ENCODE peak calls at places on chromosomes 16 and 17, in eight cellular contexts. H is tibial nerve; D is cardiac muscle cell; E is heart left ventricle; I is IMR-90; B is neural progenitor cell; K is psoas muscle; W is CD8-positive, alpha-beta T cell. P is an unnamed sample.

GRCh38 chr17:50297407-50297865 is 23.2 kb downstream of the TMEM92 start:
- DNase-seq in H (peak), E (peak), B (peak), W (peak), I (peak), K (peak), D (peak), P (no peak)

GRCh38 chr17:77942111-77942988 is 16.2 kb upstream of the TNRC6C start:
- DNase-seq in K (no peak), W (no peak), E (no peak), I (no peak), D (peak), H (peak), B (peak), P (no peak)

GRCh38 chr16:1034230-1035065 is 38.1 kb upstream of the SSTR5 start:
- DNase-seq in B (no peak), H (no peak), W (no peak), D (no peak), E (no peak), I (no peak), K (no peak), P (no peak)

GRCh38 chr17:43170140-43170765 is 761 bp upstream of the NBR1 start:
- DNase-seq in W (peak), E (peak), H (peak), I (peak), B (peak), K (peak), D (peak), P (peak)

GRCh38 chr16:89368604-89369249 is 121.6 kb downstream of the ANKRD11 start:
- DNase-seq in D (no peak), H (no peak), W (no peak), K (no peak), E (no peak), B (no peak), I (no peak), P (no peak)

GRCh38 chr16:89057738-89058137 is 35.9 kb upstream of the ACSF3 start:
- DNase-seq in B (no peak), I (no peak), K (no peak), D (no peak), H (no peak), E (no peak), W (no peak), P (no peak)

GRCh38 chr17:81260641-81261040 is 21.5 kb downstream of the NDUFAF8 start:
- DNase-seq in D (no peak), K (no peak), H (no peak), W (no peak), E (no peak), B (no peak), I (no peak), P (no peak)

GRCh38 chr17:31802502-31802901 is 56.5 kb downstream of the COPRS start:
- DNase-seq in D (no peak), H (no peak), W (no peak), B (no peak), E (peak), K (no peak), I (no peak), P (no peak)

GRCh38 chr16:10699756-10700155 is 5.0 kb upstream of the TEKT5 start:
- DNase-seq in H (no peak), W (no peak), E (no peak), B (no peak), D (no peak), K (no peak), I (no peak), P (no peak)

GRCh38 chr16:56068816-56069215 is 122.5 kb upstream of the GNAO1 start:
- DNase-seq in K (no peak), H (no peak), E (no peak), D (no peak), I (no peak), W (no peak), B (no peak), P (no peak)

GRCh38 chr17:17351901-17352781 is 49.0 kb downstream of the NT5M start:
- DNase-seq in W (no peak), B (no peak), H (no peak), I (peak), K (peak), D (peak), E (peak), P (no peak)

GRCh38 chr17:40596261-40596919 is 31.1 kb upstream of the CCR7 start:
- DNase-seq in I (peak), D (no peak), H (no peak), E (no peak), K (no peak), B (no peak), W (peak), P (no peak)

GRCh38 chr17:3003401-3004149 is 59.8 kb downstream of the OR1D5 start:
- DNase-seq in K (peak), B (no peak), I (no peak), E (peak), W (no peak), D (no peak), H (no peak), P (no peak)

GRCh38 chr16:9123871-9124270 is 32.4 kb downstream of the HAPSTR1 start:
- DNase-seq in B (no peak), H (no peak), K (peak), I (no peak), W (no peak), E (peak), D (no peak), P (no peak)

GRCh38 chr16:83969771-83970429 is 1.9 kb downstream of the NECAB2 start:
- DNase-seq in K (no peak), E (no peak), D (no peak), B (peak), W (no peak), I (no peak), H (no peak), P (no peak)

GRCh38 chr16:50276128-50276444 is 9.7 kb downstream of the ADCY7 start:
- DNase-seq in E (peak), H (no peak), D (no peak), I (no peak), W (no peak), K (no peak), B (no peak), P (no peak)

GRCh38 chr16:86628614-86629013 is 50.3 kb downstream of the FOXL1 start:
- DNase-seq in B (no peak), K (no peak), D (no peak), W (no peak), H (no peak), I (peak), E (no peak), P (peak)

GRCh38 chr17:77821114-77821513 is 137.4 kb upstream of the TNRC6C start:
- DNase-seq in W (no peak), K (peak), D (no peak), B (no peak), E (peak), I (no peak), H (no peak), P (no peak)

GRCh38 chr17:82334622-82335394 is 1.2 kb upstream of the SECTM1 start:
- DNase-seq in E (peak), D (peak), W (no peak), H (no peak), I (peak), B (no peak), K (peak), P (no peak)

GRCh38 chr16:21167360-21167759 is 8.9 kb downstream of the LDAF1 start:
- DNase-seq in K (no peak), E (no peak), D (no peak), H (no peak), W (no peak), I (peak), B (no peak), P (peak)

GRCh38 chr17:47937915-47938314 is 3.5 kb upstream of the PNPO start:
- DNase-seq in B (no peak), E (no peak), K (no peak), H (no peak), W (no peak), D (no peak), I (no peak), P (no peak)

GRCh38 chr16:82741073-82741615 is 114.4 kb downstream of the CDH13 start:
- DNase-seq in D (no peak), W (no peak), H (no peak), E (no peak), I (peak), K (no peak), B (no peak), P (no peak)

GRCh38 chr17:44033841-44034408 is 19.2 kb upstream of the TMEM101 start:
- DNase-seq in H (no peak), W (no peak), K (no peak), D (no peak), E (no peak), I (no peak), B (no peak), P (no peak)

GRCh38 chr17:36593651-36594316 is 2.1 kb downstream of the DHRS11 start:
- DNase-seq in W (no peak), I (no peak), B (no peak), E (no peak), K (no peak), H (no peak), D (no peak), P (no peak)

GRCh38 chr17:17994271-17994670 is 21.6 kb downstream of the DRC3 start:
- DNase-seq in I (no peak), D (peak), W (peak), E (peak), H (no peak), K (no peak), B (peak), P (no peak)

GRCh38 chr17:50424246-50425000 is 1.6 kb upstream of the ACSF2 start:
- DNase-seq in B (no peak), K (no peak), D (no peak), E (no peak), W (no peak), I (no peak), H (no peak), P (no peak)

GRCh38 chr16:4351880-4352279 is 759 bp upstream of the PAM16 start:
- DNase-seq in H (no peak), E (no peak), K (no peak), I (peak), B (no peak), W (no peak), D (peak), P (no peak)

GRCh38 chr17:3008336-3009279 is 54.8 kb downstream of the OR1D5 start:
- DNase-seq in W (no peak), H (no peak), E (no peak), I (no peak), K (no peak), B (no peak), D (no peak), P (no peak)

GRCh38 chr16:48537275-48537674 is 72.7 kb downstream of the N4BP1 start:
- DNase-seq in D (no peak), B (no peak), W (no peak), H (no peak), E (peak), I (no peak), K (no peak), P (no peak)

GRCh38 chr17:45639297-45639849 is 144.7 kb upstream of the CRHR1 start:
- DNase-seq in H (no peak), B (no peak), I (no peak), W (no peak), D (no peak), E (no peak), K (no peak), P (no peak)

GRCh38 chr16:47311738-47312505 is 148.9 kb downstream of the ITFG1 start:
- DNase-seq in I (peak), W (no peak), H (no peak), B (peak), K (no peak), D (peak), E (no peak), P (no peak)

GRCh38 chr16:73124097-73124652 is 76.2 kb upstream of the ZFHX3 start:
- DNase-seq in H (no peak), K (no peak), B (no peak), D (peak), E (no peak), I (peak), W (no peak), P (no peak)

GRCh38 chr17:29593546-29594440 is 861 bp downstream of the ANKRD13B start:
- DNase-seq in B (peak), K (no peak), D (peak), W (no peak), I (peak), H (no peak), E (peak), P (no peak)

GRCh38 chr16:59604331-59604730 is 870.2 kb upstream of the GOT2 start:
- DNase-seq in E (no peak), I (peak), D (peak), H (no peak), B (no peak), W (no peak), K (no peak), P (no peak)

GRCh38 chr16:25553711-25554436 is 137.9 kb upstream of the HS3ST4 start:
- DNase-seq in D (no peak), E (no peak), I (peak), K (no peak), W (no peak), B (peak), H (no peak), P (no peak)

GRCh38 chr16:21159281-21159951 is 942 bp downstream of the LDAF1 start:
- DNase-seq in K (peak), I (no peak), W (peak), H (no peak), D (no peak), B (peak), E (peak), P (no peak)

GRCh38 chr17:67469208-67469980 is 92.3 kb downstream of the PITPNC1 start:
- DNase-seq in D (peak), E (no peak), I (peak), W (peak), B (no peak), K (no peak), H (no peak), P (no peak)

GRCh38 chr17:78836420-78837021 is 4.1 kb downstream of the USP36 start:
- DNase-seq in K (no peak), W (no peak), H (no peak), I (no peak), E (no peak), D (no peak), B (no peak), P (no peak)

DNA sequence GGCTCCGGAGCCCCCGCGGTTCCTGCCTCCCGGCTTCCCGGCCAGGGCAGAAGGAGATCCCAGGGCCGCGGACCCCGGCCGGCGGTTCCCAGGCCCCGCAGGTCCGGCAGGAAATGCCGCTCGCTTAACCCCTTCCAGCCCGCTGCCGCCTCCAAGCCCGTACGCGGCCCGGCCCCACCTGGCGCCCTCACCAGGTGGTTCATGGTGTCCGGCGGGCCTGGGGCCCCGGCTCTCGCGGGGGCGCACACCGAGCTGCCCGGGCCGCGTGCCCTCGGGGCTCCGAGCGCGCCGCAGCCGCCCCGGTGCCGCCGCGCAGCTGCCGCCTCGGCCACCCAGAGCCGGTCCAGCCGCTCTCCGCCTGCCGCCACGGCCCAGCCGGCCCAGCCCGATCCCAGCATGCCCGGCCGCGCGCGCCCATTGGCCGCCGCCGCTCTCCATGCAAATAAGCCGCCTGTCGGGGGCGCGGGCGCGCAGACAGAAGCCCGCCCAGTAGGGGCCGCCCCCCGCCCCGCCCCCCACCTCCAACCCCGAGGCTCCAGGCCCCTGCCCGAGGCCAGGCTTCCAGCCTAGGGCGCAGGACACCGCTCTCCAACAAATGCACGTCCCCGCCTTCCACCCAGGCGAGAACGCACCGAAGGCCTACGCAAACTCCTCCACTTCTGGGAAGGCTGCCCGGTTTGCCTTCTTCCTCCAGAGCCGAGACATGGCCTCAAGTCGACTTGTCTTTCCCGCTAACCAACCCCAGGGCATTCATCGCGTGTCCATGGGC is at the start of gene BCAR1:
- DNase-seq in E (peak), I (peak), D (peak), H (peak), B (peak), K (peak), W (no peak), P (peak)
- TF ChIP-seq CTCF in E (no peak), I (no peak), D (no peak), H (no peak), B (peak), K (peak), W (no peak), P (no peak)

DNA sequence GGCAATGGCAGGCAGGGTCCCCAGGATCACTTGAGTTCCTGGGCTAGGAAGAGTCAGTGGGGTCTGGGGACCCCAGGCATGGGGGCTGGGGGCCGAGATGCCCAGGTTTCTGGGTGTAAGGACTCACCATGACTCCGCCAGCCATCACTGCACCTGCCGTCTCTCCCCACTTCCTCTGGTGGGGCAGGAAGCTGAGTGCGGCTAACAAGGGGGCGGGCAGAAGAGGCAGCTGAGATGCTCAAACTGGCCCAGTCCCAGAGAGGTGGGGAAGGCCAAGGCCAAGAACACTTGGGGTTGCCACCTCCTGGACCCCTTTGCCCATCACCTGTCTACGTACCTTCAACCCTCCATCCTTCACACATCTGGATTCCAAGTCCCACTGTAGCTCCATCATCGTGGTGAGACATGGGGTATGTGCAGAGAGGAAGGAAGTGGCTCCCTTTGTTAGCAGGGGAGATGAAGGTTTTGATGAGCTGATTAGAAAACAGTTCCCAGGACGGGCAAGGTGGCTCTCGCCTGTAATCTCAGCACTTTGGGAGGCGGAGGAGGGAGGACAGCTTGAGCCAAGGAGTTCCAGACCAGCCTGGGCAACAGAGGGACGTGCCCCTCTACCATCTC is at the start of gene SEPTIN1:
- DNase-seq in D (no peak), E (peak), K (no peak), B (no peak), H (no peak), W (peak), I (no peak), P (no peak)
- H3K4me3 ChIP-seq in D (no peak), E (no peak), K (no peak), B (no peak), H (no peak), W (peak), I (no peak), P (no peak)

GRCh38 chr17:28258347-28258887 is 60.6 kb upstream of the TMEM97 start:
- DNase-seq in I (no peak), B (no peak), E (no peak), D (no peak), W (no peak), H (no peak), K (no peak), P (no peak)
- TF ChIP-seq CTCF in I (no peak), B (no peak), E (no peak), D (no peak), W (no peak), H (no peak), K (no peak), P (no peak)

GRCh38 chr17:57956311-57957119 is 1.3 kb upstream of the CUEDC1 start:
- DNase-seq in K (peak), E (no peak), D (no peak), H (no peak), B (no peak), I (no peak), W (peak), P (no peak)

GRCh38 chr17:57953703-57954420 is 1.4 kb downstream of the CUEDC1 start:
- DNase-seq in I (no peak), K (peak), D (no peak), E (peak), H (no peak), W (no peak), B (no peak), P (no peak)

GRCh38 chr17:57957120-57957850 is 2.1 kb upstream of the CUEDC1 start:
- DNase-seq in B (no peak), H (no peak), E (no peak), I (no peak), D (no peak), K (peak), W (no peak), P (no peak)

GRCh38 chr17:57954421-57955182 is 610 bp downstream of the CUEDC1 start:
- DNase-seq in E (peak), B (peak), W (no peak), K (peak), H (peak), I (peak), D (peak), P (no peak)

DNA sequence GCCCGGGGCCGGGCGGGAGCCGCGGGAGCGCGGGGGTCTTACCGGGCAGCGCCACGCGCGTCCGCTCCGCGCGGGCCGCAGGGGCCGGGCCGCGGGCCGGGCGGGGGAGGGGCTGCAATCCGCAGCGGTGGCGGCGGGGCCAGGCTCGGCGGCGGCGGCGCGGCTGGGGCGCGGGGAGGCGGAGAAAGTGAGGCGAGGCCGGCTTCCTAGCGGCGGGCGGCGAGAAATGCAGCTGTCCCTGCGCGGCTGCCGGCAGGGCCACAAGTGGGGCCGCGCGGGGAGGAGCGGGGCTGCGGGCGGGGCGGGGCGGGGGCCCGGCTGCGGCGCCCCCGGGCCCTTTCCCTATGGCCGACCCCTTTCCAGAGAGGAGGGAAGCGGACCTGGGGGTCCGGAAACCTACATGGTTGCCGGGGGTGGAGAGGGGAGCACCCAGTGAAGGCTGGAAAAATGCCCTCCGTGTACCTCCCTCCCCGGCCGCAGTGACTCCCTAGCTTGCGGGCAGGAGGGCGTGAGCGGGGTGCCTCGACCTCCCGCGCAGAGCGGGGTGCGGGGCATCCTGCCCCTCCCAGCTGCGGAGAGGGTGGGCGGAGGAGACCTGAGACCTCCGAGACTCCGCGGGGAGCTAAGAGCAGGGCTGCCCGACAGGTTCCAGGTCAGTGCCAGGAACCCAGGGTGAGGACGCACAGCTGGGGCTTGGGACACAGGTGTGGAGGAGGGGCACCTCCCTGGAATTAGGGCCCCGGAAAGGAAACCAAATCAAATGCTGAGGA is at the start of gene CUEDC1:
- DNase-seq in K (peak), I (peak), W (peak), D (peak), E (peak), H (peak), B (peak), P (no peak)
- H3K4me3 ChIP-seq in K (peak), I (peak), W (peak), D (peak), E (peak), H (peak), B (peak), P (peak)

GRCh38 chr16:29900102-29900887 is at the start of gene ASPHD1:
- DNase-seq in D (peak), I (peak), B (peak), W (no peak), H (peak), E (peak), K (peak), P (peak)

GRCh38 chr16:29898135-29898534 is 1.2 kb downstream of the SEZ6L2 start:
- DNase-seq in I (no peak), H (no peak), B (peak), W (no peak), E (no peak), K (no peak), D (no peak), P (no peak)

GRCh38 chr16:29898786-29899515 is 399 bp downstream of the SEZ6L2 start:
- DNase-seq in E (no peak), H (no peak), W (no peak), B (peak), I (no peak), D (no peak), K (peak), P (no peak)

GRCh38 chr16:29900888-29901606 is 759 bp downstream of the ASPHD1 start:
- DNase-seq in W (no peak), H (no peak), D (no peak), E (no peak), I (no peak), K (no peak), B (peak), P (no peak)

GRCh38 chr16:29899516-29900101 is at the start of gene SEZ6L2:
- DNase-seq in K (peak), B (peak), W (peak), I (peak), E (peak), H (no peak), D (peak), P (peak)
- TF ChIP-seq CTCF in K (no peak), B (peak), W (no peak), I (peak), E (no peak), H (no peak), D (peak), P (peak)

P was measured in AG04449.